ENCODE peak calls at places on chromosomes 5 and 9, in six cellular contexts. One of them, this sample, is unnamed.

GRCh38 chr9:15697459-15697858 is 144.6 kb downstream of the CCDC171 start:
- DNase-seq in epithelial cell of prostate: peak; percentile 2
- DNase-seq in COR-L47: no peak
- DNase-seq in posterior cingulate gyrus: no peak
- DNase-seq in activated CD4-positive, alpha-beta T cell treated with anti-CD3 and anti-CD28 coated beads, Interleukin-2, amount 10 ng/mL, durations not matched to agents 7 days and 5 days: no peak
- DNase-seq in NCI-H1694 treated with DMSO at 0.1 percent for 48 hours: no peak
- DNase-seq in this sample: peak; percentile 65

GRCh38 chr9:84850830-84851372 is 181.4 kb downstream of the NTRK2 start:
- DNase-seq in epithelial cell of prostate: no peak
- DNase-seq in COR-L47: no peak
- DNase-seq in posterior cingulate gyrus: no peak
- DNase-seq in activated CD4-positive, alpha-beta T cell treated with anti-CD3 and anti-CD28 coated beads, Interleukin-2, amount 10 ng/mL, durations not matched to agents 7 days and 5 days: no peak
- DNase-seq in NCI-H1694 treated with DMSO at 0.1 percent for 48 hours: no peak
- DNase-seq in this sample: no peak

GRCh38 chr5:103953601-103954382 is 391.2 kb upstream of the NUDT12 start:
- DNase-seq in epithelial cell of prostate: no peak
- DNase-seq in COR-L47: no peak
- DNase-seq in posterior cingulate gyrus: no peak
- DNase-seq in activated CD4-positive, alpha-beta T cell treated with anti-CD3 and anti-CD28 coated beads, Interleukin-2, amount 10 ng/mL, durations not matched to agents 7 days and 5 days: no peak
- DNase-seq in NCI-H1694 treated with DMSO at 0.1 percent for 48 hours: no peak
- DNase-seq in this sample: no peak

GRCh38 chr5:107783551-107783950 is 112.8 kb upstream of the EFNA5 start:
- DNase-seq in epithelial cell of prostate: no peak
- DNase-seq in COR-L47: no peak
- DNase-seq in posterior cingulate gyrus: no peak
- DNase-seq in activated CD4-positive, alpha-beta T cell treated with anti-CD3 and anti-CD28 coated beads, Interleukin-2, amount 10 ng/mL, durations not matched to agents 7 days and 5 days: no peak
- DNase-seq in NCI-H1694 treated with DMSO at 0.1 percent for 48 hours: no peak
- DNase-seq in this sample: no peak

GRCh38 chr5:17000296-17000939 is 64.3 kb upstream of the MYO10 start:
- DNase-seq in epithelial cell of prostate: no peak
- DNase-seq in COR-L47: no peak
- DNase-seq in posterior cingulate gyrus: no peak
- DNase-seq in activated CD4-positive, alpha-beta T cell treated with anti-CD3 and anti-CD28 coated beads, Interleukin-2, amount 10 ng/mL, durations not matched to agents 7 days and 5 days: no peak
- DNase-seq in NCI-H1694 treated with DMSO at 0.1 percent for 48 hours: no peak
- DNase-seq in this sample: peak; percentile 99

GRCh38 chr5:80061541-80061940 is 26.4 kb downstream of the THBS4 start:
- DNase-seq in epithelial cell of prostate: no peak
- DNase-seq in COR-L47: no peak
- DNase-seq in posterior cingulate gyrus: no peak
- DNase-seq in activated CD4-positive, alpha-beta T cell treated with anti-CD3 and anti-CD28 coated beads, Interleukin-2, amount 10 ng/mL, durations not matched to agents 7 days and 5 days: no peak
- DNase-seq in NCI-H1694 treated with DMSO at 0.1 percent for 48 hours: no peak
- DNase-seq in this sample: no peak

GRCh38 chr5:151537044-151537443 is 54.1 kb downstream of the FAT2 start:
- DNase-seq in epithelial cell of prostate: no peak
- DNase-seq in COR-L47: no peak
- DNase-seq in posterior cingulate gyrus: no peak
- DNase-seq in activated CD4-positive, alpha-beta T cell treated with anti-CD3 and anti-CD28 coated beads, Interleukin-2, amount 10 ng/mL, durations not matched to agents 7 days and 5 days: no peak
- DNase-seq in NCI-H1694 treated with DMSO at 0.1 percent for 48 hours: no peak
- DNase-seq in this sample: no peak

GRCh38 chr9:123063172-123063508 is 29.7 kb downstream of the GPR21 start:
- DNase-seq in epithelial cell of prostate: no peak
- DNase-seq in COR-L47: no peak
- DNase-seq in posterior cingulate gyrus: no peak
- DNase-seq in activated CD4-positive, alpha-beta T cell treated with anti-CD3 and anti-CD28 coated beads, Interleukin-2, amount 10 ng/mL, durations not matched to agents 7 days and 5 days: no peak
- DNase-seq in NCI-H1694 treated with DMSO at 0.1 percent for 48 hours: no peak
- DNase-seq in this sample: no peak

GRCh38 chr9:17453751-17454150 is 125.1 kb upstream of the SH3GL2 start:
- DNase-seq in epithelial cell of prostate: no peak
- DNase-seq in COR-L47: no peak
- DNase-seq in posterior cingulate gyrus: no peak
- DNase-seq in activated CD4-positive, alpha-beta T cell treated with anti-CD3 and anti-CD28 coated beads, Interleukin-2, amount 10 ng/mL, durations not matched to agents 7 days and 5 days: no peak
- DNase-seq in NCI-H1694 treated with DMSO at 0.1 percent for 48 hours: no peak
- DNase-seq in this sample: no peak

GRCh38 chr5:38807570-38808461 is 38.0 kb upstream of the OSMR start:
- DNase-seq in epithelial cell of prostate: no peak
- DNase-seq in COR-L47: no peak
- DNase-seq in posterior cingulate gyrus: no peak
- DNase-seq in activated CD4-positive, alpha-beta T cell treated with anti-CD3 and anti-CD28 coated beads, Interleukin-2, amount 10 ng/mL, durations not matched to agents 7 days and 5 days: no peak
- DNase-seq in NCI-H1694 treated with DMSO at 0.1 percent for 48 hours: no peak
- DNase-seq in this sample: peak; percentile 92

GRCh38 chr9:110555551-110555950 is 24.0 kb downstream of the SVEP1 start:
- DNase-seq in epithelial cell of prostate: no peak
- DNase-seq in COR-L47: no peak
- DNase-seq in posterior cingulate gyrus: no peak
- DNase-seq in activated CD4-positive, alpha-beta T cell treated with anti-CD3 and anti-CD28 coated beads, Interleukin-2, amount 10 ng/mL, durations not matched to agents 7 days and 5 days: no peak
- DNase-seq in NCI-H1694 treated with DMSO at 0.1 percent for 48 hours: no peak
- DNase-seq in this sample: no peak

GRCh38 chr9:12464910-12465512 is 228.2 kb upstream of the TYRP1 start:
- DNase-seq in epithelial cell of prostate: no peak
- DNase-seq in COR-L47: peak; percentile 37
- DNase-seq in posterior cingulate gyrus: no peak
- DNase-seq in activated CD4-positive, alpha-beta T cell treated with anti-CD3 and anti-CD28 coated beads, Interleukin-2, amount 10 ng/mL, durations not matched to agents 7 days and 5 days: peak; percentile 8
- DNase-seq in NCI-H1694 treated with DMSO at 0.1 percent for 48 hours: peak; percentile 43
- DNase-seq in this sample: peak; percentile 46

GRCh38 chr5:130289132-130290088 is 385.1 kb downstream of the CHSY3 start:
- DNase-seq in epithelial cell of prostate: peak; percentile 48
- DNase-seq in COR-L47: no peak
- DNase-seq in posterior cingulate gyrus: no peak
- DNase-seq in activated CD4-positive, alpha-beta T cell treated with anti-CD3 and anti-CD28 coated beads, Interleukin-2, amount 10 ng/mL, durations not matched to agents 7 days and 5 days: no peak
- DNase-seq in NCI-H1694 treated with DMSO at 0.1 percent for 48 hours: no peak
- DNase-seq in this sample: peak; percentile 80

GRCh38 chr9:60546406-60546805 is 367.8 kb upstream of the SPATA31A5 start:
- DNase-seq in epithelial cell of prostate: no peak
- DNase-seq in COR-L47: no peak
- DNase-seq in posterior cingulate gyrus: no peak
- DNase-seq in activated CD4-positive, alpha-beta T cell treated with anti-CD3 and anti-CD28 coated beads, Interleukin-2, amount 10 ng/mL, durations not matched to agents 7 days and 5 days: no peak
- DNase-seq in NCI-H1694 treated with DMSO at 0.1 percent for 48 hours: no peak
- DNase-seq in this sample: no peak

GRCh38 chr5:61575103-61575502 is 243.0 kb downstream of the ZSWIM6 start:
- DNase-seq in epithelial cell of prostate: no peak
- DNase-seq in COR-L47: no peak
- DNase-seq in posterior cingulate gyrus: no peak
- DNase-seq in activated CD4-positive, alpha-beta T cell treated with anti-CD3 and anti-CD28 coated beads, Interleukin-2, amount 10 ng/mL, durations not matched to agents 7 days and 5 days: no peak
- DNase-seq in NCI-H1694 treated with DMSO at 0.1 percent for 48 hours: no peak
- DNase-seq in this sample: peak; percentile 16

GRCh38 chr5:92641031-92641962 is 939.7 kb downstream of the NR2F1-AS1 start:
- DNase-seq in epithelial cell of prostate: no peak
- DNase-seq in COR-L47: peak; percentile 64
- DNase-seq in posterior cingulate gyrus: no peak
- DNase-seq in activated CD4-positive, alpha-beta T cell treated with anti-CD3 and anti-CD28 coated beads, Interleukin-2, amount 10 ng/mL, durations not matched to agents 7 days and 5 days: no peak
- DNase-seq in NCI-H1694 treated with DMSO at 0.1 percent for 48 hours: peak; percentile 26
- DNase-seq in this sample: peak; percentile 77

GRCh38 chr5:116518423-116518822 is 56.2 kb downstream of the SEMA6A start:
- DNase-seq in epithelial cell of prostate: no peak
- DNase-seq in COR-L47: no peak
- DNase-seq in posterior cingulate gyrus: no peak
- DNase-seq in activated CD4-positive, alpha-beta T cell treated with anti-CD3 and anti-CD28 coated beads, Interleukin-2, amount 10 ng/mL, durations not matched to agents 7 days and 5 days: no peak
- DNase-seq in NCI-H1694 treated with DMSO at 0.1 percent for 48 hours: no peak
- DNase-seq in this sample: no peak